ENCODE peak calls at places on chromosomes 5 and 9, in ten cellular contexts. H, X, M, R, W, U, T, I, K and N are unnamed samples.

GRCh38 chr5:132866342-132867045 is at the start of the genes GDF9 and UQCRQ:
- DNase-seq in H (peak; percentile 93), X (peak; percentile 91), M (peak; percentile 99), R (peak; percentile 98), W (peak; percentile 96), U (peak; percentile 96), T (peak; percentile 93), I (peak; percentile 96), K (peak; percentile 96), N (peak; percentile 98)

GRCh38 chr9:69932901-69933300 is 110.7 kb upstream of the MAMDC2 start:
- DNase-seq in H (no peak), X (no peak), M (no peak), R (no peak), W (no peak), U (no peak), T (no peak), I (no peak), K (no peak), N (no peak)

GRCh38 chr9:107929439-107929838 is 439.9 kb upstream of the KLF4 start:
- DNase-seq in H (no peak), X (no peak), M (peak; percentile 78), R (peak; percentile 22), W (no peak), U (peak; percentile 74), T (peak; percentile 83), I (peak; percentile 77), K (peak; percentile 75), N (no peak)

GRCh38 chr5:175548899-175549311 is 70.5 kb downstream of the SFXN1 start:
- DNase-seq in H (no peak), X (no peak), M (no peak), R (peak; percentile 52), W (no peak), U (no peak), T (no peak), I (no peak), K (no peak), N (no peak)

GRCh38 chr5:116827078-116827477 is 252.5 kb upstream of the SEMA6A start:
- DNase-seq in H (no peak), X (no peak), M (no peak), R (no peak), W (no peak), U (no peak), T (no peak), I (no peak), K (no peak), N (no peak)

GRCh38 chr5:166382031-166382430 is 1909.4 kb upstream of the WWC1 start:
- DNase-seq in H (no peak), X (peak; percentile 34), M (no peak), R (no peak), W (no peak), U (no peak), T (no peak), I (no peak), K (no peak), N (no peak)

GRCh38 chr9:134215709-134216448 is 51.5 kb upstream of the RNU6ATAC start:
- DNase-seq in H (no peak), X (no peak), M (no peak), R (peak; percentile 61), W (no peak), U (peak; percentile 47), T (no peak), I (no peak), K (no peak), N (peak; percentile 71)

GRCh38 chr5:123429993-123430392 is 6.8 kb upstream of the CEP120 start:
- DNase-seq in H (no peak), X (no peak), M (peak; percentile 97), R (no peak), W (no peak), U (no peak), T (no peak), I (no peak), K (no peak), N (peak; percentile 61)

GRCh38 chr5:176810084-176810597 is at the start of gene UNC5A:
- DNase-seq in H (peak; percentile 51), X (peak; percentile 84), M (no peak), R (no peak), W (peak; percentile 61), U (no peak), T (peak; percentile 36), I (peak; percentile 18), K (peak; percentile 64), N (no peak)

GRCh38 chr5:57895766-57896165 is 413.2 kb upstream of the ACTBL2 start:
- DNase-seq in H (no peak), X (no peak), M (no peak), R (no peak), W (no peak), U (no peak), T (no peak), I (no peak), K (no peak), N (peak; percentile 47)

GRCh38 chr5:538801-539468 is 14.7 kb upstream of the SLC9A3 start:
- DNase-seq in H (no peak), X (no peak), M (no peak), R (no peak), W (no peak), U (peak; percentile 42), T (no peak), I (no peak), K (peak; percentile 17), N (no peak)

GRCh38 chr5:176541338-176542134 is 4.3 kb upstream of the RNF44 start:
- DNase-seq in H (peak; percentile 79), X (peak; percentile 69), M (peak; percentile 71), R (no peak), W (peak; percentile 71), U (peak; percentile 85), T (peak; percentile 88), I (peak; percentile 86), K (peak; percentile 85), N (no peak)

GRCh38 chr5:54309237-54309636 is 1.1 kb downstream of the ARL15 start:
- DNase-seq in H (no peak), X (no peak), M (peak; percentile 30), R (peak; percentile 10), W (no peak), U (no peak), T (peak; percentile 26), I (no peak), K (no peak), N (no peak)

GRCh38 chr5:144206136-144206535 is 35.5 kb downstream of the KCTD16 start:
- DNase-seq in H (no peak), X (no peak), M (no peak), R (no peak), W (no peak), U (no peak), T (no peak), I (no peak), K (no peak), N (no peak)

GRCh38 chr5:42680035-42680434 is 76.6 kb upstream of the CCDC152 start:
- DNase-seq in H (no peak), X (no peak), M (no peak), R (no peak), W (no peak), U (no peak), T (no peak), I (no peak), K (no peak), N (no peak)

GRCh38 chr5:105168806-105169205 is 1606.2 kb upstream of the NUDT12 start:
- DNase-seq in H (no peak), X (no peak), M (peak; percentile 3), R (no peak), W (no peak), U (no peak), T (no peak), I (no peak), K (no peak), N (no peak)

GRCh38 chr5:123835421-123835820 is 323.4 kb downstream of the CSNK1G3 start:
- DNase-seq in H (no peak), X (no peak), M (no peak), R (no peak), W (no peak), U (no peak), T (no peak), I (no peak), K (no peak), N (no peak)

GRCh38 chr5:91359957-91360609 is 23.0 kb downstream of the ARRDC3 start:
- DNase-seq in H (no peak), X (no peak), M (no peak), R (no peak), W (no peak), U (no peak), T (no peak), I (no peak), K (no peak), N (no peak)